ENCODE peak calls at places on chromosome 20, in nine cellular contexts. F, V, N, R, B, H, S, M and I are unnamed samples.

GRCh38 chr20:32563311-32564272 is 21.5 kb downstream of the NOL4L start:
- DNase-seq in F (no peak), V (no peak), N (no peak), R (no peak), B (no peak), H (no peak), S (no peak), M (no peak), I (no peak)

GRCh38 chr20:21513181-21513663 is 642 bp downstream of the NKX2-2 start:
- DNase-seq in F (no peak), V (no peak), N (peak), R (no peak), B (no peak), H (no peak), S (no peak), M (no peak), I (no peak)

GRCh38 chr20:44738779-44739477 is 6.7 kb upstream of the KCNK15 start:
- DNase-seq in F (peak), V (peak), N (peak), R (peak), B (peak), H (peak), S (no peak), M (no peak), I (peak)

GRCh38 chr20:23643665-23644064 is 5.9 kb upstream of the CST3 start:
- DNase-seq in F (no peak), V (no peak), N (no peak), R (no peak), B (no peak), H (no peak), S (no peak), M (no peak), I (no peak)

GRCh38 chr20:760751-761417 is 7.4 kb downstream of the SLC52A3 start:
- DNase-seq in F (no peak), V (no peak), N (peak), R (peak), B (no peak), H (no peak), S (peak), M (no peak), I (peak)

GRCh38 chr20:10646886-10647420 is 26.8 kb downstream of the JAG1 start:
- DNase-seq in F (no peak), V (no peak), N (no peak), R (no peak), B (no peak), H (no peak), S (no peak), M (no peak), I (no peak)

GRCh38 chr20:13029687-13030510 is 21.1 kb downstream of the SPTLC3 start:
- DNase-seq in F (no peak), V (peak), N (peak), R (no peak), B (no peak), H (no peak), S (no peak), M (peak), I (peak)

GRCh38 chr20:23248524-23248923 is 102.1 kb upstream of the NXT1 start:
- DNase-seq in F (no peak), V (peak), N (no peak), R (no peak), B (no peak), H (no peak), S (no peak), M (no peak), I (no peak)

GRCh38 chr20:10656270-10656669 is 17.5 kb downstream of the JAG1 start:
- DNase-seq in F (no peak), V (no peak), N (no peak), R (no peak), B (no peak), H (no peak), S (no peak), M (no peak), I (no peak)

GRCh38 chr20:48824830-48825550 is 2.8 kb downstream of the PREX1 start:
- DNase-seq in F (no peak), V (peak), N (no peak), R (no peak), B (no peak), H (no peak), S (no peak), M (no peak), I (no peak)

GRCh38 chr20:8764289-8764962 is 304.5 kb upstream of the PLCB4 start:
- DNase-seq in F (no peak), V (no peak), N (no peak), R (no peak), B (no peak), H (no peak), S (no peak), M (no peak), I (no peak)

GRCh38 chr20:17626217-17627007 is 55.6 kb downstream of the RRBP1 start:
- DNase-seq in F (no peak), V (no peak), N (no peak), R (no peak), B (no peak), H (no peak), S (no peak), M (no peak), I (no peak)

GRCh38 chr20:881051-881820 is 34.9 kb downstream of the ANGPT4 start:
- DNase-seq in F (no peak), V (peak), N (peak), R (no peak), B (no peak), H (no peak), S (peak), M (no peak), I (no peak)

GRCh38 chr20:33233129-33233774 is 2.5 kb upstream of the BPIFA1 start:
- DNase-seq in F (no peak), V (no peak), N (no peak), R (no peak), B (no peak), H (peak), S (no peak), M (no peak), I (no peak)

GRCh38 chr20:63282946-63283345 is 10.0 kb upstream of the COL20A1 start:
- DNase-seq in F (no peak), V (no peak), N (no peak), R (no peak), B (no peak), H (no peak), S (no peak), M (no peak), I (no peak)

GRCh38 chr20:16729080-16729479 is 746 bp upstream of the SNRPB2 start:
- DNase-seq in F (no peak), V (no peak), N (no peak), R (no peak), B (no peak), H (no peak), S (no peak), M (no peak), I (no peak)

GRCh38 chr20:49982346-49983122 is at the start of gene SNAI1:
- DNase-seq in F (peak), V (peak), N (peak), R (peak), B (peak), H (peak), S (peak), M (no peak), I (peak)

GRCh38 chr20:23954008-23954745 is 34.4 kb downstream of the GGTLC1 start:
- DNase-seq in F (no peak), V (no peak), N (no peak), R (no peak), B (no peak), H (no peak), S (no peak), M (no peak), I (no peak)